ENCODE peak calls at places on chromosomes 4 and X, in seven cellular contexts. D is tibial nerve, O is DND-41, L is left ventricle myocardium inferior, M is GM23338, F is lung, R is ascending aorta. A is an unnamed sample.

GRCh38 chrX:148133099-148133725 is 152.1 kb downstream of the FMR1NB start:
- DNase-seq in O (no peak), D (no peak), R (no peak), L (no peak), M (peak; percentile 9), F (no peak), A (no peak)

GRCh38 chrX:153771261-153771681 is 7.2 kb downstream of the PLXNB3 start:
- DNase-seq in M (no peak), O (no peak), D (no peak), F (no peak), L (no peak), R (no peak), A (no peak)

GRCh38 chr4:156889616-156890594 is 81.7 kb downstream of the PDGFC start:
- DNase-seq in F (no peak), O (no peak), R (peak; percentile 65), M (no peak), D (peak; percentile 28), L (peak; percentile 37), A (peak; percentile 49)

GRCh38 chr4:57119054-57119651 is 9.0 kb upstream of the IGFBP7 start:
- DNase-seq in R (peak; percentile 89), O (no peak), M (no peak), L (peak; percentile 55), D (peak; percentile 45), F (no peak), A (peak; percentile 85)

GRCh38 chr4:77001907-77002306 is 52.4 kb downstream of the SEPTIN11 start:
- DNase-seq in D (no peak), F (no peak), L (no peak), O (no peak), M (peak; percentile 76), R (no peak), A (peak; percentile 8)

GRCh38 chr4:56874918-56875317 is 32.8 kb upstream of the REST start:
- DNase-seq in L (no peak), M (no peak), F (no peak), R (peak; percentile 0), O (no peak), D (no peak), A (no peak)

GRCh38 chrX:111041018-111041462 is 55.0 kb upstream of the PAK3 start:
- DNase-seq in O (no peak), M (peak; percentile 5), R (no peak), F (no peak), D (peak; percentile 8), L (no peak), A (peak; percentile 13)

GRCh38 chr4:34932591-34932990 is 1311.7 kb downstream of the ARAP2 start:
- DNase-seq in D (no peak), O (no peak), R (no peak), L (no peak), M (no peak), F (no peak), A (no peak)

GRCh38 chr4:148116264-148116663 is 325.9 kb downstream of the NR3C2 start:
- DNase-seq in R (no peak), O (no peak), F (no peak), D (peak; percentile 25), M (no peak), L (no peak), A (no peak)

GRCh38 chr4:57287687-57288604 is 177.8 kb upstream of the IGFBP7 start:
- DNase-seq in F (no peak), O (no peak), L (no peak), R (no peak), M (peak; percentile 68), D (no peak), A (no peak)

GRCh38 chr4:62901101-62901500 is 1508.1 kb downstream of the TECRL start:
- DNase-seq in F (no peak), M (peak; percentile 60), O (no peak), R (no peak), D (no peak), L (no peak), A (no peak)

GRCh38 chr4:10205223-10205622 is 88.6 kb upstream of the WDR1 start:
- DNase-seq in M (no peak), F (no peak), O (no peak), L (no peak), D (no peak), R (no peak), A (no peak)

DNA sequence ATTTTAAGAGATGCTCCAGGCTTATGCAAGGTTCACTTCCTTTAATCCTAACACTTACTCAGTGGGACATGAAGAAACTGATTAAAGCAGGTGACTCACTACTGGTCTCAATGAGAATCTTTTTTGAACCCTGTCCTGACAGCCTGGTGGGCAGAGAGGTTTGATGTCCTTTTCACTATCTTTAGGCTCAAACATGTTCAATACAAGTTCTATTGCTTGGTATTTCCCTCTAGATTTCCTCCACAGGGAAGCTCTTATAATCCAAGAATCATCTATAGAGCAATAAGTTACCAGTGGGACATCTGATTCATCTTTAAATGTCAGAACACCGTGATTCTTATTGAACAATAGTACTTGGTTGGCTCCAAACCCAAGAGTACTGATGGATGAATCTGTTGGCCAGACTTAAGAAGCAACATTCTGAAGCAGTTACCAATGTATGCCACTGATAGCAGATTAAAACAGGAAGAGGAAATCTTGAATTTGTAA is 43.6 kb downstream of the FGFBP1 start:
- DNase-seq in M (no peak), L (no peak), F (no peak), D (no peak), R (no peak), O (no peak), A (no peak)
- H3K4me3 ChIP-seq in M (no peak overlapping the region), L (no peak overlapping the region), F (no peak overlapping the region), D (no peak overlapping the region), R (no peak overlapping the region), O (no peak overlapping the region), A (no peak overlapping the region)

DNA sequence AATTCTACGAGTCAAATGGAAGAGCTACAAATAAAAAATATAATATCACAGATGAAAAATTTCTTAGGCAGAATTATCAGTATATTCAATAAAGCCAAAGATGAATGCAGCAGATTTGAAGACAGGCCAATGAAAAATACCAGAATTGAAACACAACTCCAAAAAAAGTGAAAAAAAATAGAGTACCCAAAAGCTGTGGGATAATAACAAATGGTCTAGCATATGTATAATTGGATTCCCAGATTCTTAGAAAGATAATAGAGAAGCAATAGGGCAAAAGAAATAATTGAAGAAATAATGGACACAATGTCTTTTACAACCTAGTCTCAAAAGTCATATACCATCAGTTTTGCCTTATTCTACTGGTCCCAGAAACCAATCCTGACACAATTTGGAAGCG is 4.4 kb downstream of the ANAPC10 start:
- DNase-seq in M (no peak), D (no peak), F (no peak), O (no peak), L (no peak), R (no peak), A (no peak)
- H3K36me3 ChIP-seq in M (peaks cover 31% of the 10 kb centered on the region), D (no peaks in the 10 kb centered on the region), F (peaks cover 19% of the 10 kb centered on the region), O (peaks cover 64% of the 10 kb centered on the region), L (peaks cover 69% of the 10 kb centered on the region), R (peaks cover 7% of the 10 kb centered on the region), A (peaks cover 34% of the 10 kb centered on the region)

GRCh38 chr4:3744232-3744631 is 22.0 kb upstream of the ADRA2C start:
- DNase-seq in L (no peak), O (no peak), M (no peak), F (no peak), R (no peak), D (no peak), A (no peak)

GRCh38 chr4:3744901-3745300 is 21.3 kb upstream of the ADRA2C start:
- DNase-seq in F (no peak), O (no peak), R (no peak), D (no peak), M (no peak), L (no peak), A (no peak)

GRCh38 chr4:3747582-3747906 is 18.6 kb upstream of the ADRA2C start:
- DNase-seq in R (no peak), M (peak; percentile 83), F (no peak), L (no peak), O (no peak), D (no peak), A (no peak)

GRCh38 chr4:3746701-3747581 is 19.2 kb upstream of the ADRA2C start:
- DNase-seq in M (no peak), L (no peak), F (no peak), O (no peak), R (peak; percentile 87), D (no peak), A (no peak)

GRCh38 chr4:3745886-3746656 is 20.1 kb upstream of the ADRA2C start:
- DNase-seq in D (no peak), R (no peak), F (no peak), L (no peak), M (no peak), O (no peak), A (no peak)
- H3K27me3 ChIP-seq in D (no peaks in the 10 kb centered on the region), R (no peaks in the 10 kb centered on the region), F (peaks cover 10% of the 10 kb centered on the region), L (peaks cover 84% of the 10 kb centered on the region), M (no peaks in the 10 kb centered on the region), O (peaks cover 4% of the 10 kb centered on the region), A (no peaks in the 10 kb centered on the region)

GRCh38 chr4:168540086-168540864 is 43.4 kb downstream of the PALLD start:
- DNase-seq in O (no peak), L (no peak), M (no peak), R (no peak), F (no peak), D (no peak), A (peak; percentile 61)
- H3K4me3 ChIP-seq in O (no peak overlapping the region), L (no peak overlapping the region), M (no peak overlapping the region), R (no peak overlapping the region), F (no peak overlapping the region), D (no peak overlapping the region), A (peak overlapping the region; percentile 19)